ENCODE peak calls at places on chromosomes 16 and 17, in nine cellular contexts. L is brain microvascular endothelial cell; H is neural progenitor cell; I is ovary; Y is left ventricle myocardium inferior; P is heart left ventricle; E is neuronal stem cell; R is CD8-positive, alpha-beta memory T cell; J is tibial artery. O is an unnamed sample.

GRCh38 chr17:78741644-78742284 is 40.3 kb downstream of the CYTH1 start:
- DNase-seq in L (no peak), R (no peak), P (no peak), Y (no peak), J (no peak), E (no peak), H (no peak), I (no peak), O (no peak)

GRCh38 chr16:24683847-24684493 is 45.5 kb upstream of the TNRC6A start:
- DNase-seq in H (peak), I (no peak), L (no peak), J (no peak), Y (no peak), R (no peak), E (no peak), P (no peak), O (no peak)

GRCh38 chr17:10051112-10051511 is 146.0 kb upstream of the RCVRN start:
- DNase-seq in J (peak), Y (no peak), P (no peak), H (no peak), E (no peak), R (no peak), L (no peak), I (no peak), O (no peak)

GRCh38 chr16:58307583-58308312 is 12.9 kb upstream of the PRSS54 start:
- DNase-seq in E (no peak), R (no peak), P (no peak), H (no peak), J (no peak), Y (no peak), L (no peak), I (no peak), O (no peak)

GRCh38 chr16:66402591-66403230 is 24.4 kb upstream of the BEAN1 start:
- DNase-seq in E (no peak), I (no peak), J (no peak), R (no peak), P (no peak), Y (no peak), H (no peak), L (no peak), O (no peak)

GRCh38 chr16:81711609-81712329 is 67.3 kb upstream of the PLCG2 start:
- DNase-seq in H (peak), E (no peak), Y (peak), L (peak), P (no peak), R (no peak), J (no peak), I (peak), O (peak)

GRCh38 chr16:66798162-66798561 is 3.2 kb downstream of the TERB1 start:
- DNase-seq in P (no peak), J (no peak), H (no peak), Y (no peak), I (no peak), E (no peak), L (peak), R (no peak), O (no peak)

GRCh38 chr17:27821318-27821717 is 21.0 kb upstream of the NOS2 start:
- DNase-seq in E (no peak), H (no peak), Y (no peak), P (no peak), L (no peak), J (no peak), R (no peak), I (no peak), O (no peak)

GRCh38 chr17:72943826-72944689 is 148.4 kb downstream of the SLC39A11 start:
- DNase-seq in I (no peak), E (no peak), J (no peak), Y (no peak), L (no peak), R (no peak), H (no peak), P (no peak), O (no peak)

GRCh38 chr16:69796285-69797118 is 34.4 kb downstream of the WWP2 start:
- DNase-seq in I (peak), H (peak), J (no peak), R (no peak), P (no peak), L (peak), E (peak), Y (no peak), O (peak)

GRCh38 chr16:19130852-19131808 is 17.4 kb downstream of the ITPRIPL2 start:
- DNase-seq in I (no peak), E (no peak), L (peak), J (peak), Y (peak), R (no peak), P (peak), H (no peak), O (no peak)

GRCh38 chr17:28492352-28493310 is 13.5 kb upstream of the FOXN1 start:
- DNase-seq in P (no peak), E (no peak), I (no peak), J (no peak), R (no peak), Y (no peak), L (no peak), H (no peak), O (no peak)

GRCh38 chr17:5788266-5788900 is 204.1 kb upstream of the NLRP1 start:
- DNase-seq in I (no peak), J (no peak), R (no peak), Y (no peak), L (peak), P (no peak), E (no peak), H (no peak), O (no peak)

GRCh38 chr17:2047590-2047989 is 5.8 kb downstream of the OVCA2 start:
- DNase-seq in I (peak), P (no peak), Y (no peak), L (no peak), R (no peak), E (no peak), H (no peak), J (no peak), O (no peak)
- H3K27ac ChIP-seq in I (no peak), P (no peak), Y (no peak), L (no peak), R (no peak), E (no peak), H (no peak), J (no peak), O (no peak)

GRCh38 chr17:64334851-64335250 is 55.8 kb downstream of the PECAM1 start:
- DNase-seq in L (no peak), J (no peak), R (no peak), E (no peak), H (no peak), Y (no peak), P (no peak), I (no peak), O (no peak)

GRCh38 chr17:64329571-64329970 is 61.1 kb downstream of the PECAM1 start:
- DNase-seq in J (no peak), E (no peak), I (no peak), R (no peak), L (no peak), H (no peak), Y (no peak), P (no peak), O (no peak)

GRCh38 chr17:64331366-64331765 is 59.3 kb downstream of the PECAM1 start:
- DNase-seq in J (no peak), E (no peak), H (no peak), Y (no peak), I (no peak), P (no peak), L (no peak), R (no peak), O (no peak)

GRCh38 chr17:64332502-64332901 is 58.2 kb downstream of the PECAM1 start:
- DNase-seq in J (no peak), Y (peak), I (no peak), E (no peak), P (no peak), H (no peak), R (no peak), L (no peak), O (no peak)

DNA sequence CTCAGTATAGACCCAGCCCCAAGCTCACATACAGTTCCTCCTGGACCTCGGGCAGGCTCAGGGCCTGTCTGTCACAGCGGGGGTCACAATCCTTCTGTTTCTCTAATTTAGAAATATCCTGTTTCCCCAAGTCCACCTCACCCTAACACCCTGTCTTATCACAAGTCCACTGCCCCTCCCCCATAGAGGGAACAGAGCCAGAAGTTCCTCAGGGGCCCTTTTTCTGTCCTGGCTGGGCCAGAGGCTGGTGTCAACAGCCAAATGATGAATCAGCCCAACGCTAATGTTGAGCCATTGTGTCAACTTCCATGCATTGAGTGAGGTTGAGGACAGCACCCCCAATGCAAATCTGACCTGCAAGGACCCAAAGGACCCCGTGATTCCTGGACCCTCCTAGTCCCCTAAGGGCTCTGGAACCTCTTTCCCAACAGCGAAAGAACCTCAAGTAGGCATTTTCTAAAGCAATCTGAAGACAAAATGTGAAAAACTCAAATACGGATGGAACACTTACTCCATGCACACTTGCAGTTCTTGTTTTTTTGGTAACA is 58.6 kb downstream of the PECAM1 start:
- DNase-seq in P (no peak), Y (peak), H (no peak), I (peak), L (peak), E (no peak), R (no peak), J (peak), O (peak)
- H3K27ac ChIP-seq in P (peak), Y (peak), H (no peak), I (peak), L (no peak), E (no peak), R (peak), J (peak), O (peak)

GRCh38 chr17:57860414-57860999 is 10.7 kb upstream of the MRPS23 start:
- DNase-seq in L (no peak), H (no peak), J (no peak), R (no peak), Y (no peak), P (no peak), E (no peak), I (no peak), O (no peak)
- H3K27ac ChIP-seq in L (no peak), H (no peak), J (peak), R (no peak), Y (peak), P (peak), E (no peak), I (no peak), O (peak)

GRCh38 chr16:49268667-49269066 is 13.0 kb downstream of the CBLN1 start:
- DNase-seq in P (no peak), L (no peak), I (no peak), H (no peak), Y (no peak), R (no peak), E (no peak), J (no peak), O (no peak)
- H3K27ac ChIP-seq in P (no peak), L (no peak), I (no peak), H (no peak), Y (no peak), R (no peak), E (no peak), J (no peak), O (no peak)

DNA sequence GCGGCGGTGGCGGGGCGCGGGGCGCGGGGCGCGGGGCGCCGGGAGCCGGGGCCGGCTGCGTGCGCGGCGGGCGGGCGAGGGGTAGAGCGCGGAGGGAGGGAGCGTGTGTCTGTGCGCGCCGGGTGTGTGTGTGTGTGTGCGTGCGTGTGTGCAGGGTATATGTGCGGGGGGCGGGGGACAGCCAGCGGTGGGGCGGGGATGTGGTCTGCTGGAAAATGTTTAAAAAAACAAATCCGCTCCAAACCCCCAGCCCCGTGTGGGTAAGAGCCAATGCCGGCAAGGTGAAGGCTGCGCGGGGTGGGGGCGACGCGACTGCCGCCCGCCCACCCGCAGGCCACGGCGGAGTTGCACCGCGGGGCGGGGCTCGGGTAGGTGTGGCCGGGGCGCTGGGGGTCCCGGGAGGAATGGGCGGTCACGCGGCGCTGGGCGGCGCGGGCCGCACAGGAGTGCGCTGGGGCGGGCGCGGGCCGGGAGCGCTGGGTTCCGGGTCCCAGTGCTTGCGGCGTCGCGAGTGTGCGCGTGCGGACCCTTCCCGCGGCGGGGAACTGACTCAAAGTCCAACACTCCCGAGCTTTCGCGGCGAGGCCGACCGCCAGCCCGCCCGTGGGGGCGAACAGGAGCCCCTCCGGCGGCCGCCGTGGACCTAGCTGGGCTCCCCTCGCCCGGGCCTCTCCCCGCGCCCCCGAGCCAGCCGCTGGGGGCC is at the start of gene CYGB:
- DNase-seq in Y (peak), J (no peak), P (no peak), E (no peak), I (no peak), R (no peak), H (peak), L (no peak), O (peak)
- H3K27ac ChIP-seq in Y (peak), J (peak), P (peak), E (no peak), I (peak), R (no peak), H (no peak), L (no peak), O (peak)

GRCh38 chr16:55566432-55567175 is at the start of gene CAPNS2:
- DNase-seq in E (no peak), R (no peak), L (no peak), J (no peak), H (no peak), Y (no peak), P (no peak), I (no peak), O (no peak)
- H3K27ac ChIP-seq in E (no peak), R (no peak), L (no peak), J (no peak), H (no peak), Y (no peak), P (no peak), I (no peak), O (no peak)

GRCh38 chr17:55212880-55213279 is 51.9 kb upstream of the HLF start:
- DNase-seq in Y (no peak), P (no peak), J (no peak), L (no peak), R (no peak), H (no peak), I (no peak), E (no peak), O (no peak)

GRCh38 chr17:55210292-55210691 is 54.5 kb upstream of the HLF start:
- DNase-seq in H (no peak), R (no peak), P (no peak), I (no peak), Y (no peak), E (no peak), J (no peak), L (no peak), O (no peak)

GRCh38 chr17:55202906-55203305 is 61.9 kb upstream of the HLF start:
- DNase-seq in J (no peak), I (no peak), Y (no peak), L (no peak), P (no peak), H (no peak), E (no peak), R (no peak), O (no peak)

GRCh38 chr17:55208078-55208812 is 56.5 kb upstream of the HLF start:
- DNase-seq in H (no peak), Y (no peak), E (no peak), L (no peak), P (no peak), J (no peak), R (no peak), I (no peak), O (no peak)
- H3K27ac ChIP-seq in H (no peak), Y (no peak), E (no peak), L (no peak), P (no peak), J (no peak), R (no peak), I (no peak), O (no peak)

GRCh38 chr17:51083976-51084375 is 36.7 kb downstream of the SPAG9 start:
- DNase-seq in H (no peak), R (no peak), L (no peak), P (no peak), E (no peak), J (no peak), Y (no peak), I (no peak), O (no peak)

GRCh38 chr17:51076821-51077220 is 43.8 kb downstream of the SPAG9 start:
- DNase-seq in H (no peak), R (no peak), P (no peak), I (no peak), J (no peak), E (no peak), Y (no peak), L (no peak), O (no peak)

GRCh38 chr17:51078009-51078592 is 42.6 kb downstream of the SPAG9 start:
- DNase-seq in L (no peak), H (no peak), I (no peak), J (no peak), R (no peak), E (no peak), Y (no peak), P (no peak), O (no peak)

GRCh38 chr17:51079049-51079448 is 41.6 kb downstream of the SPAG9 start:
- DNase-seq in R (no peak), L (no peak), Y (no peak), H (no peak), E (no peak), I (no peak), J (no peak), P (no peak), O (no peak)
- H3K27ac ChIP-seq in R (no peak), L (no peak), Y (no peak), H (no peak), E (no peak), I (no peak), J (no peak), P (no peak), O (no peak)